ENCODE peak calls at places on chromosomes 3 and 15, in eight cellular contexts. N is upper lobe of right lung; M is transverse colon; C is A549; Y is CD4-positive, CD25-positive, alpha-beta regulatory T cell; V is psoas muscle; S is K562; Z is AG04450. B is an unnamed sample.

GRCh38 chr3:133935843-133936825 is 40.5 kb upstream of the RAB6B start:
- DNase-seq in N (no peak), M (no peak), C (no peak), Y (no peak), V (no peak), S (no peak), Z (no peak), B (no peak)

GRCh38 chr3:117144832-117145231 is 435.3 kb downstream of the TUSC7 start:
- DNase-seq in N (no peak), M (no peak), C (no peak), Y (no peak), V (no peak), S (no peak), Z (no peak), B (no peak)

GRCh38 chr3:73068419-73068818 is 7.0 kb downstream of the EBLN2 start:
- DNase-seq in N (no peak), M (no peak), C (no peak), Y (no peak), V (no peak), S (no peak), Z (no peak), B (no peak)

GRCh38 chr3:178289544-178290160 is 246.6 kb upstream of the KCNMB2 start:
- DNase-seq in N (no peak), M (no peak), C (no peak), Y (no peak), V (peak), S (no peak), Z (no peak), B (peak)

GRCh38 chr3:119035014-119035346 is 334 bp upstream of the IGSF11 start:
- DNase-seq in N (no peak), M (no peak), C (no peak), Y (no peak), V (no peak), S (peak), Z (no peak), B (no peak)

GRCh38 chr3:88003115-88003755 is 55.6 kb downstream of the CGGBP1 start:
- DNase-seq in N (no peak), M (no peak), C (peak), Y (no peak), V (no peak), S (peak), Z (peak), B (peak)

GRCh38 chr3:141240290-141241247 is 8.9 kb downstream of the PXYLP1 start:
- DNase-seq in N (no peak), M (no peak), C (no peak), Y (no peak), V (no peak), S (no peak), Z (no peak), B (no peak)

GRCh38 chr3:79767194-79767952 is 425 bp downstream of the ROBO1 start:
- DNase-seq in N (no peak), M (no peak), C (no peak), Y (no peak), V (no peak), S (no peak), Z (no peak), B (no peak)

GRCh38 chr3:64885055-64885454 is 197.3 kb upstream of the ADAMTS9 start:
- DNase-seq in N (no peak), M (no peak), C (no peak), Y (no peak), V (no peak), S (no peak), Z (no peak), B (no peak)

GRCh38 chr3:56796202-56796601 is 5.5 kb downstream of the ARHGEF3 start:
- DNase-seq in N (no peak), M (no peak), C (no peak), Y (no peak), V (no peak), S (no peak), Z (no peak), B (peak)

GRCh38 chr3:127456471-127457093 is 134.0 kb downstream of the TPRA1 start:
- DNase-seq in N (peak), M (no peak), C (no peak), Y (no peak), V (peak), S (no peak), Z (no peak), B (no peak)

GRCh38 chr3:122789585-122790273 is 3.9 kb downstream of the HSPBAP1 start:
- DNase-seq in N (no peak), M (no peak), C (no peak), Y (no peak), V (no peak), S (no peak), Z (no peak), B (no peak)
- H3K27ac ChIP-seq in N (no peak), M (no peak), C (no peak), Y (no peak), V (peak), S (no peak), Z (no peak), B (no peak)

GRCh38 chr3:190534386-190534785 is 20.5 kb downstream of the IL1RAP start:
- DNase-seq in N (no peak), M (no peak), C (no peak), Y (no peak), V (no peak), S (no peak), Z (no peak), B (no peak)
- H3K27ac ChIP-seq in N (peak), M (no peak), C (peak), Y (no peak), V (no peak), S (no peak), Z (peak), B (peak)

GRCh38 chr3:69145688-69146087 is 23.3 kb upstream of the LMOD3 start:
- DNase-seq in N (no peak), M (no peak), C (no peak), Y (no peak), V (no peak), S (no peak), Z (no peak), B (no peak)

GRCh38 chr3:69143605-69144004 is 21.2 kb upstream of the LMOD3 start:
- DNase-seq in N (no peak), M (no peak), C (no peak), Y (no peak), V (no peak), S (peak), Z (no peak), B (no peak)

GRCh38 chr3:69144631-69145244 is 22.3 kb upstream of the LMOD3 start:
- DNase-seq in N (no peak), M (no peak), C (no peak), Y (no peak), V (no peak), S (no peak), Z (no peak), B (no peak)

DNA sequence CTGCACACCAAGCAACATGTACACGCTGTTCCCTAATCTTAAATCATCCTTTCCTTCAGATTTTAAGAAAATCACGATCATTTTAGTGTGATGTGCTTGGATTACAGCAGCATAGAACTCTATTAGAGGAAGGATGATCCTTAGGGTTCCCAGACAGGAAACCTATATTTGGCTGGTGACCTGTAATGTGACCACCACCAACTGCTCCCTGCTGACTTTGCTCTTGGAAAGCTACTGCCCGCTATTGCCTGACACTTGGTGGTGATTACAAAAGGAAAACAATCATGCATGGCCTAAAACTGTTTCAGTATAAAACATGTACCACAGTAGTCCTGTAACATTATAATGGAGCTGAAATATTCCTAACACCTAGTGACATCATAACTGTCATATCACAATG is 27.2 kb upstream of the LMOD3 start:
- DNase-seq in N (no peak), M (no peak), C (no peak), Y (no peak), V (no peak), S (no peak), Z (no peak), B (no peak)
- H3K27ac ChIP-seq in N (no peak), M (no peak), C (no peak), Y (no peak), V (peak), S (no peak), Z (no peak), B (no peak)

GRCh38 chr15:39890640-39891039 is 29.4 kb downstream of the GPR176 start:
- DNase-seq in N (no peak), M (no peak), C (no peak), Y (no peak), V (no peak), S (no peak), Z (no peak), B (no peak)
- H3K27ac ChIP-seq in N (no peak), M (no peak), C (no peak), Y (no peak), V (no peak), S (no peak), Z (no peak), B (no peak)

DNA sequence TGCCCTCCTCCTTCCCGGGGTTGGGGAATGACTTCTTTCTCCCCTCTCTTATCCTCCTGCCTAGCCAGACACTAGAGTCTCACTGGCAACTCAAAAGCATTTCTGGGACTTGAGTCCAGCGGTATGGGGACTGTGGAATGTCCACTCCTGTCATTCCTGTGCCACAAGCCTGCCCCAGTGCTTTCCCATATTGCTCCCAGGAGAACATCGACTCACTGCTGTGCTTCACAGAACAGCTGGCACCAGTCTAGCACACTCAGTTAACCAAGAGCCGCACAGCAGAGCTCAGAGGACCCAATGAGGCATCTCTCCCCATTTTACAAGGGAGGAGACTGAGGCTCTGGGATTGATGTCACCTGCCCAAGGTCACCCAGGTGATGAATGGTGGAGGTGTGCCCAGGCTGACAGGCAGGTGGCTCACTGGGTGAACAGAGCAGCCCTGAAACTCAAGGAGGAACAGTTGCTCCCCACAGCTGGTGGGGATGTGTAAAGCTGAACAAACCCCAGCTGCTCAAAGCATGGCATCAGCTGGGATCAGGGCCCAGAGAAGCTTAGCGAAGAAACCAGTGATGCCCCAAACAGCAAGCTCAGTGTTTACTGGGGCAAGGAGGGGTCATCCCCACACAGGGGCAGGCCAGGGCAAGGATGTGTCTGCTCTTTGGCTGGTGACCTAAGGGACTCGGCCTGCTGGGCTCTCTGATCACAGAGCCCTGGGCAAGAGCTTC is 35.4 kb upstream of the DUSP7 start:
- DNase-seq in N (peak), M (no peak), C (no peak), Y (no peak), V (peak), S (no peak), Z (no peak), B (no peak)
- H3K27ac ChIP-seq in N (peak), M (no peak), C (no peak), Y (no peak), V (no peak), S (no peak), Z (peak), B (no peak)

DNA sequence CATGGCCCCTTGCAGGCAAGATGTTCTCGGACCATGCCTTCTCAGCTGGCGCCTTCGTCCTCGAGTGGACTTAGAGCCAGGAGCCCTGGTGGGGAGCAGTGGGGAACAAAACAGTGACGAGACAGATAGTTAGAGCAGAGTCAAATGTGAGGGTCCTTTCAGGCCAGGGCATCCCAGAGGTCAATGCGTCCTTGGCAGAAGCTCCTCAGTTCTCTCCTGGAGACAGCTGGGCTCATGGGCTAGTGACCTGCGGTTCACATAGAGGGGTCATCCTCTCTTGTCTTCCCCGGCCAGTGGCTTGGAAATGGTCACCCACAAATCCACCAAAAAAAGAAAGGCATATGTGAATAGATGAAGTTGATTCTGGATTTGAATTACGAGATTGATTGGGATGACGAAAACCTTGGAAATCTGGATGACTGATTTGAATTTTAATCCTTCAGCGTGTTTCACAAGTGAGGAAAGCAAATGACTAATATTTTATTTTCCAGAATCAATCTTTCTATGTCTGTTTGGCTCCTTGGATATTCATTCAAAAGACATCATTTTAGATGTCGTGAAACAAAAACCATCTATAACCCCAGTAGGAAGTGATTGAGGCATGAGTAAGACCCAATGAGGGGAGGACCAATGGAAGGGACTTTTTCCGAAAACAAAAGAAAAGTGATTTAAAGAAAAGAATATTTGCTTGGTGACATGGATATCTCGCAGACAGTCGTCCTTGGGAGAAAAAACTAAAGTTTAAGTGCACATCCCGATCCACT is 84.5 kb downstream of the ASB7 start:
- DNase-seq in N (no peak), M (no peak), C (no peak), Y (no peak), V (no peak), S (no peak), Z (no peak), B (no peak)
- H3K27ac ChIP-seq in N (no peak), M (peak), C (no peak), Y (no peak), V (peak), S (no peak), Z (peak), B (no peak)

GRCh38 chr15:38090648-38091047 is 156.2 kb downstream of the TMCO5A start:
- DNase-seq in N (no peak), M (no peak), C (no peak), Y (no peak), V (no peak), S (no peak), Z (no peak), B (no peak)
- H3K27ac ChIP-seq in N (no peak), M (no peak), C (no peak), Y (no peak), V (peak), S (no peak), Z (no peak), B (no peak)

B was measured in adrenal gland.